ENCODE peak calls at places on chromosome 18, in five cellular contexts. One of them, this sample, is unnamed.

GRCh38 chr18:6437937-6438818 is 23.5 kb upstream of the L3MBTL4 start:
- DNase-seq in AG09309: no peak
- DNase-seq in stromal cell of bone marrow: no peak
- DNase-seq in activated T-helper 9 cell treated with anti-CD3 and anti-CD28 coated beads, Interleukin-2, amount 50 U/mL, for 16 hours: no peak
- DNase-seq in SW480: no peak
- DNase-seq in this sample: no peak

GRCh38 chr18:10401930-10402329 is 52.5 kb upstream of the APCDD1 start:
- DNase-seq in AG09309: no peak
- DNase-seq in stromal cell of bone marrow: no peak
- DNase-seq in activated T-helper 9 cell treated with anti-CD3 and anti-CD28 coated beads, Interleukin-2, amount 50 U/mL, for 16 hours: no peak
- DNase-seq in SW480: no peak
- DNase-seq in this sample: no peak

GRCh38 chr18:50432915-50433314 is 58.1 kb downstream of the SKA1 start:
- DNase-seq in AG09309: no peak
- DNase-seq in stromal cell of bone marrow: no peak
- DNase-seq in activated T-helper 9 cell treated with anti-CD3 and anti-CD28 coated beads, Interleukin-2, amount 50 U/mL, for 16 hours: no peak
- DNase-seq in SW480: no peak
- DNase-seq in this sample: no peak

GRCh38 chr18:58714259-58714658 is 43.0 kb downstream of the MALT1 start:
- DNase-seq in AG09309: no peak
- DNase-seq in stromal cell of bone marrow: no peak
- DNase-seq in activated T-helper 9 cell treated with anti-CD3 and anti-CD28 coated beads, Interleukin-2, amount 50 U/mL, for 16 hours: no peak
- DNase-seq in SW480: no peak
- DNase-seq in this sample: peak; percentile 39

GRCh38 chr18:22844184-22844583 is 88.9 kb upstream of the RBBP8 start:
- DNase-seq in AG09309: no peak
- DNase-seq in stromal cell of bone marrow: no peak
- DNase-seq in activated T-helper 9 cell treated with anti-CD3 and anti-CD28 coated beads, Interleukin-2, amount 50 U/mL, for 16 hours: no peak
- DNase-seq in SW480: no peak
- DNase-seq in this sample: no peak

GRCh38 chr18:32389868-32390267 is 80.8 kb downstream of the GAREM1 start:
- DNase-seq in AG09309: no peak
- DNase-seq in stromal cell of bone marrow: no peak
- DNase-seq in activated T-helper 9 cell treated with anti-CD3 and anti-CD28 coated beads, Interleukin-2, amount 50 U/mL, for 16 hours: no peak
- DNase-seq in SW480: no peak
- DNase-seq in this sample: no peak

GRCh38 chr18:23453657-23454011 is 547 bp downstream of the RIOK3 start:
- DNase-seq in AG09309: peak; percentile 35
- DNase-seq in stromal cell of bone marrow: peak; percentile 31
- DNase-seq in activated T-helper 9 cell treated with anti-CD3 and anti-CD28 coated beads, Interleukin-2, amount 50 U/mL, for 16 hours: no peak
- DNase-seq in SW480: peak; percentile 57
- DNase-seq in this sample: peak; percentile 47

GRCh38 chr18:12595571-12596255 is 62.2 kb downstream of the SPIRE1 start:
- DNase-seq in AG09309: no peak
- DNase-seq in stromal cell of bone marrow: no peak
- DNase-seq in activated T-helper 9 cell treated with anti-CD3 and anti-CD28 coated beads, Interleukin-2, amount 50 U/mL, for 16 hours: no peak
- DNase-seq in SW480: no peak
- DNase-seq in this sample: no peak

GRCh38 chr18:79598885-79599175 is 80.8 kb upstream of the CTDP1 start:
- DNase-seq in AG09309: no peak
- DNase-seq in stromal cell of bone marrow: no peak
- DNase-seq in activated T-helper 9 cell treated with anti-CD3 and anti-CD28 coated beads, Interleukin-2, amount 50 U/mL, for 16 hours: no peak
- DNase-seq in SW480: no peak
- DNase-seq in this sample: no peak

GRCh38 chr18:21163647-21164625 is 52.3 kb upstream of the ROCK1 start:
- DNase-seq in AG09309: peak; percentile 86
- DNase-seq in stromal cell of bone marrow: peak; percentile 91
- DNase-seq in activated T-helper 9 cell treated with anti-CD3 and anti-CD28 coated beads, Interleukin-2, amount 50 U/mL, for 16 hours: no peak
- DNase-seq in SW480: no peak
- DNase-seq in this sample: no peak

GRCh38 chr18:39660141-39660540 is 2094.5 kb upstream of the CELF4 start:
- DNase-seq in AG09309: no peak
- DNase-seq in stromal cell of bone marrow: no peak
- DNase-seq in activated T-helper 9 cell treated with anti-CD3 and anti-CD28 coated beads, Interleukin-2, amount 50 U/mL, for 16 hours: no peak
- DNase-seq in SW480: peak; percentile 27
- DNase-seq in this sample: no peak

GRCh38 chr18:8623549-8624106 is 14.4 kb downstream of the RAB12 start:
- DNase-seq in AG09309: no peak
- DNase-seq in stromal cell of bone marrow: no peak
- DNase-seq in activated T-helper 9 cell treated with anti-CD3 and anti-CD28 coated beads, Interleukin-2, amount 50 U/mL, for 16 hours: no peak
- DNase-seq in SW480: peak; percentile 19
- DNase-seq in this sample: peak; percentile 49

GRCh38 chr18:79912409-79912991 is 39.0 kb downstream of the SLC66A2 start:
- DNase-seq in AG09309: no peak
- DNase-seq in stromal cell of bone marrow: no peak
- DNase-seq in activated T-helper 9 cell treated with anti-CD3 and anti-CD28 coated beads, Interleukin-2, amount 50 U/mL, for 16 hours: no peak
- DNase-seq in SW480: no peak
- DNase-seq in this sample: no peak

GRCh38 chr18:78836838-78837237 is 142.8 kb upstream of the SALL3 start:
- DNase-seq in AG09309: no peak
- DNase-seq in stromal cell of bone marrow: no peak
- DNase-seq in activated T-helper 9 cell treated with anti-CD3 and anti-CD28 coated beads, Interleukin-2, amount 50 U/mL, for 16 hours: no peak
- DNase-seq in SW480: no peak
- DNase-seq in this sample: no peak

GRCh38 chr18:50356036-50356945 is 18.6 kb upstream of the SKA1 start:
- DNase-seq in AG09309: no peak
- DNase-seq in stromal cell of bone marrow: peak; percentile 15
- DNase-seq in activated T-helper 9 cell treated with anti-CD3 and anti-CD28 coated beads, Interleukin-2, amount 50 U/mL, for 16 hours: no peak
- DNase-seq in SW480: peak; percentile 3
- DNase-seq in this sample: no peak

GRCh38 chr18:53817976-53818950 is 406.2 kb downstream of the MBD2 start:
- DNase-seq in AG09309: no peak
- DNase-seq in stromal cell of bone marrow: no peak
- DNase-seq in activated T-helper 9 cell treated with anti-CD3 and anti-CD28 coated beads, Interleukin-2, amount 50 U/mL, for 16 hours: no peak
- DNase-seq in SW480: peak; percentile 2
- DNase-seq in this sample: no peak

GRCh38 chr18:11883153-11883552 is 25.0 kb downstream of the MPPE1 start:
- DNase-seq in AG09309: no peak
- DNase-seq in stromal cell of bone marrow: no peak
- DNase-seq in activated T-helper 9 cell treated with anti-CD3 and anti-CD28 coated beads, Interleukin-2, amount 50 U/mL, for 16 hours: no peak
- DNase-seq in SW480: no peak
- DNase-seq in this sample: no peak

GRCh38 chr18:48405108-48405507 is 4.1 kb downstream of the ZBTB7C start:
- DNase-seq in AG09309: no peak
- DNase-seq in stromal cell of bone marrow: peak; percentile 32
- DNase-seq in activated T-helper 9 cell treated with anti-CD3 and anti-CD28 coated beads, Interleukin-2, amount 50 U/mL, for 16 hours: no peak
- DNase-seq in SW480: peak; percentile 15
- DNase-seq in this sample: no peak

GRCh38 chr18:4224031-4224704 is 230.9 kb downstream of the DLGAP1 start:
- DNase-seq in AG09309: no peak
- DNase-seq in stromal cell of bone marrow: no peak
- DNase-seq in activated T-helper 9 cell treated with anti-CD3 and anti-CD28 coated beads, Interleukin-2, amount 50 U/mL, for 16 hours: no peak
- DNase-seq in SW480: no peak
- DNase-seq in this sample: no peak

GRCh38 chr18:13434854-13435253 is 216.3 kb downstream of the LDLRAD4 start:
- DNase-seq in AG09309: no peak
- DNase-seq in stromal cell of bone marrow: no peak
- DNase-seq in activated T-helper 9 cell treated with anti-CD3 and anti-CD28 coated beads, Interleukin-2, amount 50 U/mL, for 16 hours: no peak
- DNase-seq in SW480: no peak
- DNase-seq in this sample: no peak

GRCh38 chr18:78506031-78506461 is 473.6 kb upstream of the SALL3 start:
- DNase-seq in AG09309: no peak
- DNase-seq in stromal cell of bone marrow: no peak
- DNase-seq in activated T-helper 9 cell treated with anti-CD3 and anti-CD28 coated beads, Interleukin-2, amount 50 U/mL, for 16 hours: no peak
- DNase-seq in SW480: no peak
- DNase-seq in this sample: no peak

GRCh38 chr18:74242451-74243096 is 49.2 kb downstream of the CYB5A start:
- DNase-seq in AG09309: no peak
- DNase-seq in stromal cell of bone marrow: no peak
- DNase-seq in activated T-helper 9 cell treated with anti-CD3 and anti-CD28 coated beads, Interleukin-2, amount 50 U/mL, for 16 hours: no peak
- DNase-seq in SW480: no peak
- DNase-seq in this sample: no peak

GRCh38 chr18:79217979-79218604 is 148.9 kb downstream of the ATP9B start:
- DNase-seq in AG09309: no peak
- DNase-seq in stromal cell of bone marrow: no peak
- DNase-seq in activated T-helper 9 cell treated with anti-CD3 and anti-CD28 coated beads, Interleukin-2, amount 50 U/mL, for 16 hours: no peak
- DNase-seq in SW480: no peak
- DNase-seq in this sample: no peak

GRCh38 chr18:57060814-57061213 is 86.1 kb upstream of the BOD1L2 start:
- DNase-seq in AG09309: no peak
- DNase-seq in stromal cell of bone marrow: no peak
- DNase-seq in activated T-helper 9 cell treated with anti-CD3 and anti-CD28 coated beads, Interleukin-2, amount 50 U/mL, for 16 hours: no peak
- DNase-seq in SW480: no peak
- DNase-seq in this sample: no peak

GRCh38 chr18:70160075-70160678 is 45.3 kb downstream of the RTTN start:
- DNase-seq in AG09309: no peak
- DNase-seq in stromal cell of bone marrow: no peak
- DNase-seq in activated T-helper 9 cell treated with anti-CD3 and anti-CD28 coated beads, Interleukin-2, amount 50 U/mL, for 16 hours: no peak
- DNase-seq in SW480: no peak
- DNase-seq in this sample: no peak

GRCh38 chr18:21910906-21911305 is 170.3 kb downstream of the MIB1 start:
- DNase-seq in AG09309: no peak
- DNase-seq in stromal cell of bone marrow: no peak
- DNase-seq in activated T-helper 9 cell treated with anti-CD3 and anti-CD28 coated beads, Interleukin-2, amount 50 U/mL, for 16 hours: no peak
- DNase-seq in SW480: no peak
- DNase-seq in this sample: no peak

GRCh38 chr18:59865241-59865986 is 34.4 kb upstream of the PMAIP1 start:
- DNase-seq in AG09309: no peak
- DNase-seq in stromal cell of bone marrow: no peak
- DNase-seq in activated T-helper 9 cell treated with anti-CD3 and anti-CD28 coated beads, Interleukin-2, amount 50 U/mL, for 16 hours: no peak
- DNase-seq in SW480: no peak
- DNase-seq in this sample: no peak

GRCh38 chr18:29660777-29661176 is 1381.8 kb downstream of the DSC3 start:
- DNase-seq in AG09309: no peak
- DNase-seq in stromal cell of bone marrow: no peak
- DNase-seq in activated T-helper 9 cell treated with anti-CD3 and anti-CD28 coated beads, Interleukin-2, amount 50 U/mL, for 16 hours: no peak
- DNase-seq in SW480: no peak
- DNase-seq in this sample: no peak